ENCODE peak calls at places on chromosomes 3 and 15, in five cellular contexts. J is K562, D is HCT116, B is GM12878, F is HepG2. V is an unnamed sample.

GRCh38 chr3:66618066-66618465 is 117.2 kb upstream of the LRIG1 start:
- DNase-seq in J (no peak), D (no peak), B (no peak), F (no peak), V (no peak)

GRCh38 chr3:20935791-20936190 is 749.8 kb upstream of the SGO1 start:
- DNase-seq in J (no peak), D (no peak), B (no peak), F (no peak), V (no peak)

GRCh38 chr3:18830087-18830486 is 318.2 kb upstream of the KCNH8 start:
- DNase-seq in J (no peak), D (no peak), B (no peak), F (no peak), V (no peak)

GRCh38 chr3:197498499-197499241 is 57.1 kb downstream of the BDH1 start:
- DNase-seq in J (no peak), D (no peak), B (no peak), F (no peak), V (no peak)

GRCh38 chr3:7226393-7226792 is 365.5 kb downstream of the GRM7 start:
- DNase-seq in J (no peak), D (no peak), B (no peak), F (no peak), V (no peak)

GRCh38 chr15:51267047-51267713 is 71.2 kb downstream of the CYP19A1 start:
- DNase-seq in J (no peak), D (no peak), B (no peak), F (no peak), V (no peak)

GRCh38 chr15:47944911-47945310 is 175.9 kb upstream of the SLC24A5 start:
- DNase-seq in J (no peak), D (no peak), B (no peak), F (no peak), V (no peak)

GRCh38 chr3:195815169-195815771 is 3.5 kb upstream of the MUC4 start:
- DNase-seq in J (peak; percentile 77), D (peak; percentile 13), B (no peak), F (peak; percentile 12), V (no peak)

GRCh38 chr15:52308446-52309153 is 13.0 kb upstream of the MYO5C start:
- DNase-seq in J (no peak), D (no peak), B (no peak), F (no peak), V (no peak)

GRCh38 chr15:92074646-92075045 is 221.1 kb downstream of the SLCO3A1 start:
- DNase-seq in J (no peak), D (no peak), B (no peak), F (no peak), V (no peak)

GRCh38 chr3:16104161-16104560 is 70.3 kb upstream of the GALNT15 start:
- DNase-seq in J (no peak), D (no peak), B (no peak), F (no peak), V (no peak)

GRCh38 chr3:42762046-42762724 is 10.9 kb downstream of the CCDC13 start:
- DNase-seq in J (no peak), D (no peak), B (no peak), F (no peak), V (no peak)

GRCh38 chr15:100929641-100930042 is 10.5 kb downstream of the LRRK1 start:
- DNase-seq in J (no peak), D (no peak), B (no peak), F (no peak), V (no peak)

GRCh38 chr15:77871838-77872371 is 205.6 kb downstream of the TBC1D2B start:
- DNase-seq in J (peak; percentile 58), D (no peak), B (no peak), F (no peak), V (no peak)

GRCh38 chr3:179068779-179069530 is 2.7 kb downstream of the ZMAT3 start:
- DNase-seq in J (peak; percentile 26), D (no peak), B (no peak), F (no peak), V (no peak)

GRCh38 chr3:119288669-119289068 is 5.5 kb upstream of the ARHGAP31 start:
- DNase-seq in J (no peak), D (no peak), B (no peak), F (no peak), V (no peak)

GRCh38 chr3:46490338-46491084 is 7.3 kb upstream of the RTP3 start:
- DNase-seq in J (no peak), D (no peak), B (no peak), F (no peak), V (no peak)

GRCh38 chr3:2792432-2792831 is 317.7 kb downstream of the IL5RA start:
- DNase-seq in J (no peak), D (no peak), B (no peak), F (no peak), V (no peak)

GRCh38 chr3:78644847-78645246 is 1123.0 kb downstream of the ROBO1 start:
- DNase-seq in J (no peak), D (no peak), B (no peak), F (no peak), V (no peak)

GRCh38 chr3:158761350-158761749 is 29.1 kb upstream of the RARRES1 start:
- DNase-seq in J (no peak), D (no peak), B (no peak), F (no peak), V (no peak)

GRCh38 chr3:58492385-58492970 is 582 bp downstream of the KCTD6 start:
- DNase-seq in J (no peak), D (no peak), B (no peak), F (no peak), V (no peak)

GRCh38 chr3:37031115-37031682 is 37.9 kb downstream of the MLH1 start:
- DNase-seq in J (no peak), D (no peak), B (no peak), F (no peak), V (no peak)

GRCh38 chr3:195808741-195809290 is 2.9 kb downstream of the MUC4 start:
- DNase-seq in J (no peak), D (no peak), B (no peak), F (no peak), V (no peak)

GRCh38 chr3:85760342-85760741 is 801.6 kb downstream of the CADM2 start:
- DNase-seq in J (no peak), D (no peak), B (no peak), F (peak; percentile 10), V (no peak)

GRCh38 chr3:120450261-120450913 is 405 bp downstream of the FSTL1 start:
- DNase-seq in J (no peak), D (no peak), B (no peak), F (no peak), V (peak; percentile 57)

GRCh38 chr3:15683253-15683652 is 81.7 kb downstream of the BTD start:
- DNase-seq in J (no peak), D (no peak), B (no peak), F (no peak), V (no peak)

GRCh38 chr3:183980408-183980807 is 37.3 kb downstream of the ABCC5 start:
- DNase-seq in J (no peak), D (no peak), B (no peak), F (no peak), V (no peak)

GRCh38 chr15:76932090-76932966 is 779 bp downstream of the RCN2 start:
- DNase-seq in J (no peak), D (no peak), B (no peak), F (no peak), V (no peak)

GRCh38 chr3:7630925-7631324 is 770.0 kb downstream of the GRM7 start:
- DNase-seq in J (no peak), D (no peak), B (no peak), F (no peak), V (no peak)

GRCh38 chr15:51382787-51383186 is 41.3 kb downstream of the GLDN start:
- DNase-seq in J (peak; percentile 63), D (peak; percentile 16), B (no peak), F (peak; percentile 27), V (no peak)

GRCh38 chr3:54530091-54530490 is 397.8 kb downstream of the LRTM1 start:
- DNase-seq in J (no peak), D (no peak), B (no peak), F (no peak), V (no peak)

GRCh38 chr3:155229086-155229485 is 64.4 kb downstream of the STRIT1 start:
- DNase-seq in J (no peak), D (no peak), B (no peak), F (no peak), V (no peak)

GRCh38 chr15:60476713-60477112 is 2.2 kb downstream of the ICE2 start:
- DNase-seq in J (no peak), D (no peak), B (no peak), F (peak; percentile 71), V (no peak)
- H3K4me3 ChIP-seq in J (peak overlapping the region; percentile 80), D (no peak overlapping the region), B (peak overlapping the region; percentile 88), F (no peak overlapping the region), V (no peak overlapping the region)

DNA sequence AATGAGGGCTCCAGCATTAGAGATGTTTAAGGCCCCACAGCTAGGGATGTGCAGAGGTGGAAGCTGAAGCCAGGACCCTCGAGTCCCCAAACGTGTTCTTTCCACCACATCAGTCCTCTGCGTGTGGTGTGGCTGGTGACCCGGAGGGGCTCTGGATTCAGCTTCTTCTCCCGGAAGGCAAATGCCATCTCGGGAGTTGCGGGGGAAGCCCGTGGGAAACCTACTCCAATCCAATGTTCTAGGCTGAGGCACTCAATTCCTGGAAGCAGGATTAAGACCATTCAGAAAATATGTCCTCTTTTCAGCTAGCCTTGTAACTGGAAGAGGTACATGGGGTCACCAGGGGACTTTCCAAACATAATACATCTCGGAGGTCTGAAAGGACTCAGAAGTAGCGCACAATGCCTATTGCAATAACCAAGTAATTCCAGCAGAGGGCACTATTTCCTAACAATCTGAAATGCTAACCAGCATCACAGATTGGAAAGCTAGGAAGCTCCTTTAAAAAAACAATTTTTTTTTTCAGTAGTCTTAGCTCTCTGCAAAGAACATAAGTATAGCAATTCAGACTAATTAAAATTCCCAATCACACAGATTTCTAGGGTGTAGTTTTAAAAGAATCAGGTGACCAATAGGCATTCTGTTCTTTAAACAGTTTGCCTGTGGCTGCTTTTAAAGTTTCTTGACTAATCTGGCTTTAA is 36.2 kb downstream of the BNC1 start:
- DNase-seq in J (peak; percentile 56), D (peak; percentile 67), B (peak; percentile 24), F (peak; percentile 55), V (peak; percentile 43)
- TF ChIP-seq SRF in J (no peak), D (no peak), B (no peak), F (no peak), V (no peak)

DNA sequence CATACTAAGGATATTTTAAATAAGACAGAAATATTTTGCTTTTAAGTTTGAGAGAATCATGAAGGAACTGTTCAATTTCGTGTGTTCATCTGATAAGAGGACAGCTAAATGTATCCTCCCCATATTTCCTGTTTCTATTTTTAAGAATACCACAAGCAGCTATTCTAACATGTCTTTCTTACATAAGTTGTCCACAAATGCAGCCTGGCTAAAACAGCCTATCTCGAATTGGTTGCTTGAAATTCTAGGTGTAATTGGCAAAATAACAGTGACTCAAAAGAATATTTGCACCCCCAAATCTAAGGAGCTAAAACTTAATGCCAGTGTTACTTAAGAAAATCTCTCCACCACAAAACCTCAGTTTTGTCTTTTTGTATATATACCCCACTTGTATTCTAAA is 35.0 kb downstream of the BTLA start:
- DNase-seq in J (no peak), D (no peak), B (peak; percentile 67), F (no peak), V (no peak)
- H3K4me3 ChIP-seq in J (no peak overlapping the region), D (no peak overlapping the region), B (peak overlapping the region; percentile 16), F (no peak overlapping the region), V (no peak overlapping the region)

GRCh38 chr15:43950551-43950950 is 123.7 kb downstream of the WDR76 start:
- DNase-seq in J (no peak), D (no peak), B (no peak), F (no peak), V (no peak)
- TF ChIP-seq SRF in J (no peak), D (no peak), B (no peak), F (no peak), V (no peak)

V was measured in H1.